ENCODE peak calls at places on chromosomes 16 and 17, in four cellular contexts. U, X, D and Z are unnamed samples.

GRCh38 chr16:10744370-10745030 is 858 bp downstream of the NUBP1 start:
- DNase-seq in U (peak), X (no peak), D (peak), Z (no peak)

GRCh38 chr16:79770244-79771064 is 169.9 kb upstream of the MAF start:
- DNase-seq in U (peak), X (peak), D (peak), Z (peak)

GRCh38 chr17:79960788-79961522 is 74.7 kb downstream of the TBC1D16 start:
- DNase-seq in U (no peak), X (no peak), D (no peak), Z (no peak)

GRCh38 chr16:7160093-7160492 is 172.6 kb upstream of the RBFOX1 start:
- DNase-seq in U (no peak), X (no peak), D (no peak), Z (no peak)

GRCh38 chr17:49180303-49180702 is 30.1 kb downstream of the GNGT2 start:
- DNase-seq in U (peak), X (peak), D (peak), Z (peak)

GRCh38 chr16:25033852-25034251 is 18.7 kb upstream of the ARHGAP17 start:
- DNase-seq in U (no peak), X (no peak), D (peak), Z (no peak)

GRCh38 chr16:4882633-4883285 is 35.5 kb downstream of the UBN1 start:
- DNase-seq in U (peak), X (no peak), D (peak), Z (no peak)

GRCh38 chr16:2148714-2149629 is 547 bp downstream of the RAB26 start:
- DNase-seq in U (no peak), X (no peak), D (peak), Z (no peak)

GRCh38 chr16:77789085-77789611 is 784 bp downstream of the VAT1L start:
- DNase-seq in U (no peak), X (no peak), D (no peak), Z (no peak)

GRCh38 chr17:44345497-44346026 is 460 bp downstream of the GRN start:
- DNase-seq in U (peak), X (peak), D (peak), Z (no peak)

GRCh38 chr16:70588565-70588964 is 57.8 kb upstream of the IL34 start:
- DNase-seq in U (no peak), X (no peak), D (peak), Z (no peak)

GRCh38 chr17:13269196-13269595 is 251.4 kb upstream of the ELAC2 start:
- DNase-seq in U (no peak), X (no peak), D (no peak), Z (no peak)

GRCh38 chr16:80687606-80688005 is 116.8 kb downstream of the CDYL2 start:
- DNase-seq in U (no peak), X (no peak), D (no peak), Z (no peak)

GRCh38 chr16:66408181-66409048 is 18.7 kb upstream of the BEAN1 start:
- DNase-seq in U (no peak), X (peak), D (peak), Z (no peak)

GRCh38 chr16:9901-10665 is 43.3 kb downstream of the POLR3K start:
- DNase-seq in U (no peak), X (peak), D (no peak), Z (no peak)

GRCh38 chr17:38735161-38735997 is 5.2 kb downstream of the CISD3 start:
- DNase-seq in U (peak), X (peak), D (no peak), Z (peak)

GRCh38 chr16:3999479-3999868 is 116.8 kb downstream of the ADCY9 start:
- DNase-seq in U (peak), X (no peak), D (peak), Z (no peak)

GRCh38 chr17:9971991-9972390 is 66.9 kb upstream of the RCVRN start:
- DNase-seq in U (no peak), X (no peak), D (peak), Z (no peak)

GRCh38 chr17:42795061-42795460 is 3.4 kb downstream of the COA3 start:
- DNase-seq in U (no peak), X (no peak), D (no peak), Z (no peak)

GRCh38 chr16:13168091-13168572 is 266.7 kb downstream of the SHISA9 start:
- DNase-seq in U (no peak), X (no peak), D (no peak), Z (no peak)

GRCh38 chr17:69723741-69724140 is 309.2 kb downstream of the MAP2K6 start:
- DNase-seq in U (no peak), X (no peak), D (peak), Z (no peak)

GRCh38 chr17:5821057-5821456 is 236.7 kb upstream of the NLRP1 start:
- DNase-seq in U (no peak), X (no peak), D (no peak), Z (no peak)

GRCh38 chr17:67272312-67273050 is 27.5 kb upstream of the HELZ start:
- DNase-seq in U (no peak), X (no peak), D (no peak), Z (no peak)

GRCh38 chr17:36183811-36184765 is 7.7 kb upstream of the TBC1D3B start:
- DNase-seq in U (no peak), X (peak), D (no peak), Z (no peak)

GRCh38 chr16:69064789-69065313 is 40.6 kb upstream of the HAS3 start:
- DNase-seq in U (no peak), X (no peak), D (no peak), Z (no peak)

GRCh38 chr16:85524630-85525463 is 88.3 kb upstream of the GSE1 start:
- DNase-seq in U (no peak), X (no peak), D (peak), Z (no peak)

GRCh38 chr16:4726616-4727015 is 7.5 kb downstream of the ANKS3 start:
- DNase-seq in U (no peak), X (no peak), D (no peak), Z (no peak)

GRCh38 chr17:82948081-82948511 is 108.3 kb upstream of the ZNF750 start:
- DNase-seq in U (no peak), X (no peak), D (no peak), Z (no peak)

GRCh38 chr17:9676742-9677387 is 31.5 kb downstream of the USP43 start:
- DNase-seq in U (no peak), X (peak), D (peak), Z (no peak)